ENCODE peak calls at places on chromosomes 5 and 9, in four cellular contexts. P is cardiac muscle cell; K is CD4-positive, CD25-positive, alpha-beta regulatory T cell; C is IMR-90. D is an unnamed sample.

GRCh38 chr9:13446935-13447334 is 167.4 kb upstream of the MPDZ start:
- DNase-seq in P (no peak), K (no peak), C (no peak), D (no peak)

GRCh38 chr5:109739741-109740140 is 50.0 kb downstream of the MAN2A1 start:
- DNase-seq in P (peak), K (no peak), C (peak), D (peak)

GRCh38 chr9:105296445-105296844 is 52.0 kb downstream of the SLC44A1 start:
- DNase-seq in P (no peak), K (no peak), C (no peak), D (no peak)

GRCh38 chr5:174945853-174946252 is 221.5 kb downstream of the MSX2 start:
- DNase-seq in P (no peak), K (no peak), C (no peak), D (no peak)

GRCh38 chr9:71363286-71363961 is 242.0 kb upstream of the TRPM3 start:
- DNase-seq in P (no peak), K (no peak), C (no peak), D (no peak)

GRCh38 chr9:4507731-4508130 is 17.5 kb downstream of the SLC1A1 start:
- DNase-seq in P (no peak), K (no peak), C (no peak), D (no peak)

GRCh38 chr9:97470076-97470475 is 31.4 kb upstream of the TMOD1 start:
- DNase-seq in P (peak), K (no peak), C (no peak), D (no peak)

GRCh38 chr5:57316798-57317327 is 143.0 kb downstream of the GPBP1 start:
- DNase-seq in P (peak), K (no peak), C (peak), D (peak)

GRCh38 chr5:35229076-35230042 is 928 bp downstream of the PRLR start:
- DNase-seq in P (peak), K (no peak), C (no peak), D (no peak)

GRCh38 chr9:136521541-136521940 is 24.3 kb downstream of the NOTCH1 start:
- DNase-seq in P (no peak), K (no peak), C (no peak), D (no peak)

GRCh38 chr5:10288600-10289213 is 19.0 kb downstream of the CMBL start:
- DNase-seq in P (peak), K (peak), C (no peak), D (no peak)

GRCh38 chr9:134484479-134484878 is 157.1 kb upstream of the COL5A1 start:
- DNase-seq in P (no peak), K (no peak), C (no peak), D (no peak)

GRCh38 chr5:113520899-113521298 is 7.4 kb downstream of the YTHDC2 start:
- DNase-seq in P (no peak), K (no peak), C (no peak), D (no peak)

GRCh38 chr9:82133973-82134372 is 145.4 kb downstream of the SPATA31D1 start:
- DNase-seq in P (no peak), K (no peak), C (peak), D (no peak)

GRCh38 chr9:107105784-107106183 is 177.3 kb upstream of the RAD23B start:
- DNase-seq in P (no peak), K (no peak), C (no peak), D (no peak)

GRCh38 chr9:21668504-21668903 is 133.9 kb upstream of the MTAP start:
- DNase-seq in P (no peak), K (no peak), C (no peak), D (no peak)

GRCh38 chr9:123938401-123938800 is 8.5 kb upstream of the DENND1A start:
- DNase-seq in P (no peak), K (no peak), C (no peak), D (no peak)

GRCh38 chr5:179176571-179177230 is 116.5 kb downstream of the ZNF354C start:
- DNase-seq in P (no peak), K (no peak), C (no peak), D (no peak)

GRCh38 chr9:70049236-70049635 is 5.6 kb downstream of the MAMDC2 start:
- DNase-seq in P (no peak), K (no peak), C (peak), D (peak)

GRCh38 chr9:82761911-82762310 is 301.0 kb downstream of the RASEF start:
- DNase-seq in P (no peak), K (no peak), C (no peak), D (no peak)

GRCh38 chr5:116130471-116130870 is 45.6 kb downstream of the COMMD10 start:
- DNase-seq in P (no peak), K (no peak), C (peak), D (peak)

GRCh38 chr9:112881366-112881765 is 9.3 kb downstream of the SLC46A2 start:
- DNase-seq in P (no peak), K (no peak), C (peak), D (peak)

GRCh38 chr9:136566899-136567298 is 21.1 kb upstream of the NOTCH1 start:
- DNase-seq in P (no peak), K (no peak), C (no peak), D (no peak)

GRCh38 chr5:20360243-20360642 is 372.2 kb upstream of the CDH18 start:
- DNase-seq in P (no peak), K (no peak), C (no peak), D (no peak)

GRCh38 chr9:131824175-131824594 is 84.3 kb upstream of the RAPGEF1 start:
- DNase-seq in P (no peak), K (no peak), C (no peak), D (no peak)

GRCh38 chr5:173232499-173233346 is 2.3 kb downstream of the NKX2-5 start:
- DNase-seq in P (peak), K (no peak), C (no peak), D (no peak)

GRCh38 chr5:138969323-138970013 is 94.3 kb upstream of the LRRTM2 start:
- DNase-seq in P (no peak), K (no peak), C (no peak), D (no peak)

GRCh38 chr5:83911367-83911919 is 190.8 kb upstream of the HAPLN1 start:
- DNase-seq in P (no peak), K (no peak), C (no peak), D (no peak)

GRCh38 chr5:68240196-68240595 is 24.6 kb downstream of the PIK3R1 start:
- DNase-seq in P (no peak), K (no peak), C (no peak), D (peak)

DNA sequence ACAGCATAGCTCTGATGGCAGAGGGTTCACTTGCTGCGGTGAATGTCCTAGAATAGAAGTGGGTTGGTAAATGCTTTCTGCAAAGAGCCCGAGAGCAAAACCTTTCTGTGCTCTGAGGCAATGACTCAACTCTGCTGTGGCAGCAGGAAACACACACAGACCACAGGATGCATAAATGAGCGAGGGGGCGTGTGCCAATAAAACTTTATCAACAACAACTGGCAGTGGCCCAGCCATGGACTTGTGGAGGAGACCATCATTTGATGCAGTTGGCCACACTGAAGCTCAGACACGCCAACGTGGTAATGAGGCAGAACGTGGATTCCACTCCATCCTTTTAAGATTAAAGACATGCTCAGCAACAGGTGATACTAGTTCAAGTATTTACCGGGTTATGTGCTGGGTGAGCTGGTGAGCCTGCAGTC is 6.8 kb downstream of the MRPL36 start:
- DNase-seq in P (no peak), K (peak), C (peak), D (peak)
- H3K4me3 ChIP-seq in P (no peak), K (peak), C (no peak), D (no peak)

GRCh38 chr5:181203093-181203711 is 1.8 kb downstream of the TRIM7 start:
- DNase-seq in P (no peak), K (no peak), C (peak), D (no peak)
- H3K4me3 ChIP-seq in P (no peak), K (no peak), C (no peak), D (no peak)

DNA sequence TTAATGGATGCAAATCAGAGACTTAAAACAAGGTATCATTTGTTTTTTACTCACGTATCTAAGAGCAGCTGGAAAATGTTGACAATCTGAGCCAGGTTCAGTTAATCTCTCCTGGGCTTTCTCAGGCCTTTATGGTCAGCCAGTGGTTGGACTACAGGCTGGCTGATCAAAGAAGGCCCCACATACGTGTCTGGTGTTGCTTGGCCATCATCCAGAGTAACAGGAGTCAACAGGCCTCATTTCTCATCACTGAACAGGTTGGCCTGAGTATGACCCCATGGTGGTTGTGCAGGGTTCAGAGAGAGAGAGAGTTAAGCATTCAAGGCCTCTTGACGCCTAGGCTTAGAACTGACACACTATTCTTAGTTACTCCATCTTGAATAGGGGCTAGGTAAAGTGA is 97.0 kb upstream of the VLDLR start:
- DNase-seq in P (no peak), K (no peak), C (no peak), D (no peak)
- H3K4me3 ChIP-seq in P (no peak), K (no peak), C (no peak), D (no peak)

GRCh38 chr9:130432796-130433167 is 12.0 kb upstream of the ASS1 start:
- DNase-seq in P (no peak), K (no peak), C (no peak), D (no peak)
- H3K4me3 ChIP-seq in P (no peak), K (no peak), C (no peak), D (no peak)

GRCh38 chr5:146365618-146366017 is 27.0 kb downstream of the POU4F3 start:
- DNase-seq in P (no peak), K (no peak), C (no peak), D (no peak)

GRCh38 chr5:146357125-146357524 is 18.5 kb downstream of the POU4F3 start:
- DNase-seq in P (no peak), K (no peak), C (no peak), D (no peak)

DNA sequence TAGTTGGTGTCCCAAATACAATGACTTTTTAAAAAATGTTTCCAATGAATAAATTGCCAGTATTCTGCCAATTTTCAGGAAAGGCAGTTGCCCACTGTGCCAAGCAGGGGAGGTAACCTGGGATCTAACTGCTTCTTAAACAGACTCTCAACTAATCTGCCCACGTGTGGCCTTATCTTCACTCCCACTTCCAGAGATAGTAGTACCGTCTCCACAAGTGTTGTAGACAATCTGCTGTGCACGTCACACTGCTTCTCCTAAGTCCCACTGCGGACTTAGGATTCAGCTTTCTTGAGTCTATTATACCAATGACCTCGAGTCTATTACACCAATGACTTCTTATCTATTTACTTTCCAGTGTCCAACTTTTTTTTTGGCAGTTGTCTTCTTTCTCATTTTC is 21.2 kb downstream of the POU4F3 start:
- DNase-seq in P (no peak), K (no peak), C (no peak), D (no peak)
- H3K4me3 ChIP-seq in P (no peak), K (no peak), C (no peak), D (no peak)

DNA sequence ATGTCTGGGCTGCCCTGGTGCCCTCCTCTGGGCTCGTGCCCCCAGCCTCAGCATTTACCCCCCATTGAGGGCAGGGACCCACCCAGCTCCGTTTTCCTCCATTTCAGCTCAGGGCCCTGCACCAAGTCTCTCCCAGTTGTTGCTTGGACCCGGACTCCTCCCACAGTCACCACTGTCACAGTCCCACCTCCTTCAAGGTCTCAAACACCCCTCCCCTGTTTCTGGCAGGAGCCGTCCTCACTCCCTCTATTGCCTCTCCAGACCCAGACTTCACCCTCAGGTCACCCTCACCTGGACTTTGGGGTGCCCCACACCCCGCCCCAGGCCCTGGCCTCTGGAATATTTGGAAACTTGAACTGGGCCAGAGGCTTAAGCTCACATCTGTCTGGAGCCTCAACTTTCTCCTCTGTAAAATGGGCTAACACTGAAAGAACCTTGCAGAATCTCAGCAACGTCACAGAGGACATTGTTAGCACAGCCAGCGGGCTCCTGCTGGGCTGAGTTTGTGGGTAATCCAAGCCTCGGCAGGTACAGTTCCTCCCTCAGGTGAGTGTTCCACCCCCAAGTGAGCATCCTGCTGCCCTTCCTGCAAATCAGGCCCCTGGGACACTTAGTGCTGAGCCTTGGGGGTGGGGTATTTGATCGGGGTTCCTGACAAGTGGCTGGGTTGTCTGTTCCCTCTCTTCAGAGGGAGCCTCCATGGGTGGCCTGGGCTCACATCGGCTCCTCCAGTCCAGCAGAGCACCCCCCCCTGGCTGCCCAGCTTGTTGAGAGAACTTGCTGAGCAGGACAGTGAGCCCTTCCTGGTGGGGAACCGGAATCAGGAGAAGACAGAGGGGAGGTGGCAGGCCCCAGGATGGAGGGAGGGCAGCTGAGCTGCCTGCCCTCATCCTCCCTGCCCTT is 130.1 kb downstream of the C9orf50 start:
- DNase-seq in P (no peak), K (no peak), C (no peak), D (no peak)
- H3K4me3 ChIP-seq in P (no peak), K (peak), C (no peak), D (no peak)

D was measured in astrocyte of the spinal cord.